ENCODE peak calls at places on chromosomes 2 and 18, in four cellular contexts. One of them, this sample, is unnamed.

GRCh38 chr2:218370410-218371063 is 11.5 kb upstream of the SLC11A1 start:
- DNase-seq in K562: no peak
- DNase-seq in WTC11: no peak
- DNase-seq in HepG2: peak
- DNase-seq in this sample: no peak

GRCh38 chr18:10131783-10132381 is 218.1 kb downstream of the VAPA start:
- DNase-seq in HepG2: no peak
- DNase-seq in K562: no peak
- DNase-seq in WTC11: peak
- DNase-seq in this sample: peak

GRCh38 chr2:1209761-1210160 is 203.5 kb upstream of the TPO start:
- DNase-seq in HepG2: no peak
- DNase-seq in K562: no peak
- DNase-seq in WTC11: no peak
- DNase-seq in this sample: no peak

GRCh38 chr2:179900655-179901054 is 39.2 kb upstream of the ZNF385B start:
- DNase-seq in HepG2: no peak
- DNase-seq in K562: no peak
- DNase-seq in WTC11: no peak
- DNase-seq in this sample: no peak

GRCh38 chr18:23998811-23999210 is 15.7 kb upstream of the TTC39C start:
- DNase-seq in K562: no peak
- DNase-seq in HepG2: peak
- DNase-seq in WTC11: no peak
- DNase-seq in this sample: no peak

GRCh38 chr2:130976591-130977237 is 116.5 kb downstream of the FAM168B start:
- DNase-seq in K562: no peak
- DNase-seq in WTC11: no peak
- DNase-seq in HepG2: no peak
- DNase-seq in this sample: no peak

GRCh38 chr2:165745916-165746315 is 48.1 kb downstream of the GALNT3 start:
- DNase-seq in K562: no peak
- DNase-seq in HepG2: no peak
- DNase-seq in WTC11: no peak
- DNase-seq in this sample: no peak

GRCh38 chr2:1366546-1367134 is 46.6 kb upstream of the TPO start:
- DNase-seq in HepG2: no peak
- DNase-seq in K562: no peak
- DNase-seq in WTC11: no peak
- DNase-seq in this sample: no peak

GRCh38 chr2:229083606-229084349 is 187.3 kb downstream of the PID1 start:
- DNase-seq in K562: no peak
- DNase-seq in WTC11: no peak
- DNase-seq in HepG2: no peak
- DNase-seq in this sample: no peak

GRCh38 chr2:27178469-27178868 is 29.7 kb downstream of the TCF23 start:
- DNase-seq in HepG2: no peak
- DNase-seq in K562: no peak
- DNase-seq in WTC11: no peak
- DNase-seq in this sample: no peak

GRCh38 chr2:147808520-147808919 is 36.3 kb upstream of the ACVR2A start:
- DNase-seq in HepG2: no peak
- DNase-seq in WTC11: no peak
- DNase-seq in K562: peak
- DNase-seq in this sample: no peak

GRCh38 chr2:147806846-147807245 is 38.0 kb upstream of the ACVR2A start:
- DNase-seq in K562: no peak
- DNase-seq in WTC11: no peak
- DNase-seq in HepG2: no peak
- DNase-seq in this sample: no peak

DNA sequence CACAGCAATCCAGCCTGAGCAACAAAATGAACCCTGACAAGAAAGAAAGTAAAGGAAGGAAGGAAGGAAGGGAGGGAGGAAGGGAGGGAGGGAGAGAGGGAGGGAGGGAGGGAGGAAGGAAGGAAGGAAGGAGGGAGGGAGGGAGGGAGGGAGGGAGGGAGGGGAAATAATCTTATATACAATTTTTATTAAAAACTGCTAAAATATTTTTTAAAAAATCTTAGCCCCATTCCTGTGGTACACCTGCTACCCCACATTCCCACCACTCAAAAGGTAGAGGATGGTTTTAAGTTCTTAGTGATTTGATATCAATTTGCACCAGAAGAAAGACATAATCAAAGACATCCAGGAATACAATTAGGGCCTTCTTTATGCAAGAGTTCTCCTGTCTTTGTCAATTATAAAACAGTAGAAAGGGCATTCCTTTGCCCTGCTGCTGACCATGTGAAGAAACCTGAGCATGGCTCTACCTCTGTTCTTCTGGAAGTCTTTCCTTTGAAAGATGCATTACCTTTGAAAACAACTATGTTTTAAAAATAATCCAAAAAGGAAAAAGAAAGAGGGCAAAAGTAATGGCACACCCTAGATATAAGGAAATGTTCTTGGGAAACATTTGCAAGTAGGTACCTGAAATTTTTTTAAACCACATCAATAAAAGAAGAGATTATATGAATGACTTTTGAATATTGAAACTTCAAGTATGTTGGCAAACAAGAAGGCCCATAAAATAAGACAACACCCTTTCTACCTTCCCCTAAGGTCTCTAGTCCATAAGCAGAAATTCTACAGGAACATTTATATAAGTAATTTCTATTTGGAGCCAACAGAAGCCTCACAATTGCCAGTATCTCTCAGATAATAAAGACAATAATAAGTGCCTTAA is 33.7 kb upstream of the ACVR2A start:
- DNase-seq in WTC11: no peak
- DNase-seq in K562: no peak
- DNase-seq in HepG2: no peak
- DNase-seq in this sample: no peak
- TF ChIP-seq ELF4 in WTC11: no peak
- TF ChIP-seq ELF4 in K562: no peak
- TF ChIP-seq ELF4 in HepG2: no peak
- TF ChIP-seq ELF4 in this sample: no peak

GRCh38 chr2:189369566-189369965 is 71.7 kb upstream of the WDR75 start:
- DNase-seq in WTC11: no peak
- DNase-seq in K562: no peak
- DNase-seq in HepG2: no peak
- DNase-seq in this sample: no peak
- TF ChIP-seq ELF4 in WTC11: no peak
- TF ChIP-seq ELF4 in K562: no peak
- TF ChIP-seq ELF4 in HepG2: no peak
- TF ChIP-seq ELF4 in this sample: no peak

GRCh38 chr2:153870308-153870707 is 1.4 kb upstream of the GALNT13 start:
- DNase-seq in HepG2: peak
- DNase-seq in K562: no peak
- DNase-seq in WTC11: no peak
- DNase-seq in this sample: peak

GRCh38 chr2:153872311-153873061 is 764 bp downstream of the GALNT13 start:
- DNase-seq in WTC11: peak
- DNase-seq in K562: no peak
- DNase-seq in HepG2: no peak
- DNase-seq in this sample: peak

GRCh38 chr2:153875801-153876466 is 4.2 kb downstream of the GALNT13 start:
- DNase-seq in K562: no peak
- DNase-seq in WTC11: no peak
- DNase-seq in HepG2: no peak
- DNase-seq in this sample: no peak

GRCh38 chr2:153873062-153874048 is 1.6 kb downstream of the GALNT13 start:
- DNase-seq in HepG2: no peak
- DNase-seq in K562: no peak
- DNase-seq in WTC11: peak
- DNase-seq in this sample: peak

GRCh38 chr2:153871231-153872221 is at the start of gene GALNT13:
- DNase-seq in HepG2: peak
- DNase-seq in WTC11: peak
- DNase-seq in K562: no peak
- DNase-seq in this sample: peak
- TF ChIP-seq ELF4 in HepG2: no peak
- TF ChIP-seq ELF4 in WTC11: no peak
- TF ChIP-seq ELF4 in K562: no peak
- TF ChIP-seq ELF4 in this sample: no peak

GRCh38 chr18:13452851-13453524 is 234.4 kb downstream of the LDLRAD4 start:
- DNase-seq in HepG2: no peak
- DNase-seq in K562: no peak
- DNase-seq in WTC11: no peak
- DNase-seq in this sample: no peak
- TF ChIP-seq ELF4 in HepG2: no peak
- TF ChIP-seq ELF4 in K562: no peak
- TF ChIP-seq ELF4 in WTC11: no peak
- TF ChIP-seq ELF4 in this sample: no peak

GRCh38 chr2:45935791-45936622 is 284.5 kb downstream of the PRKCE start:
- DNase-seq in WTC11: peak
- DNase-seq in HepG2: peak
- DNase-seq in K562: peak
- DNase-seq in this sample: peak
- TF ChIP-seq ELF4 in WTC11: no peak
- TF ChIP-seq ELF4 in HepG2: no peak
- TF ChIP-seq ELF4 in K562: no peak
- TF ChIP-seq ELF4 in this sample: no peak

DNA sequence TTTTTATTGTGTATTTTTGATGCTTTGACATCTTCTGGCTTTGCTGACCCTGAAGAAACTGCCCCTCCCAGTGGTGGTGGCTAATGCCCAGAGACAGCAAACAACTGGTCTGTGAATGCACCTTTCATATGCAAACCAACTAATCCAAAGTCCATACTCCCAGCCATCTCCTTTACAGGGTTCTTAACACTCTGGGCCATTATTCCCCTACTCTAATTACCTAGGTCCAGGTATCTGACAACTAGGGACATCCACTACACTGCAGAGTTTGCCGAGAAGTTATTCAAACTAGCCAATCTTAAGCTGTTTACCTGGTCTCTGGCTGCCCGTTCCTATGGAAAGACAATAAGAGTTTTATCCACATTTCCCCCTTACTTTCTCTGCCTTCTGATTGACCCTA is 73.6 kb downstream of the FSHR start:
- DNase-seq in K562: no peak
- DNase-seq in HepG2: no peak
- DNase-seq in WTC11: peak
- DNase-seq in this sample: no peak
- TF ChIP-seq ELF4 in K562: no peak
- TF ChIP-seq ELF4 in HepG2: no peak
- TF ChIP-seq ELF4 in WTC11: no peak
- TF ChIP-seq ELF4 in this sample: no peak

GRCh38 chr18:6113650-6114049 is 218.3 kb upstream of the TMEM200C start:
- DNase-seq in K562: no peak
- DNase-seq in WTC11: no peak
- DNase-seq in HepG2: no peak
- DNase-seq in this sample: no peak
- TF ChIP-seq ELF4 in K562: no peak
- TF ChIP-seq ELF4 in WTC11: no peak
- TF ChIP-seq ELF4 in HepG2: no peak
- TF ChIP-seq ELF4 in this sample: no peak

DNA sequence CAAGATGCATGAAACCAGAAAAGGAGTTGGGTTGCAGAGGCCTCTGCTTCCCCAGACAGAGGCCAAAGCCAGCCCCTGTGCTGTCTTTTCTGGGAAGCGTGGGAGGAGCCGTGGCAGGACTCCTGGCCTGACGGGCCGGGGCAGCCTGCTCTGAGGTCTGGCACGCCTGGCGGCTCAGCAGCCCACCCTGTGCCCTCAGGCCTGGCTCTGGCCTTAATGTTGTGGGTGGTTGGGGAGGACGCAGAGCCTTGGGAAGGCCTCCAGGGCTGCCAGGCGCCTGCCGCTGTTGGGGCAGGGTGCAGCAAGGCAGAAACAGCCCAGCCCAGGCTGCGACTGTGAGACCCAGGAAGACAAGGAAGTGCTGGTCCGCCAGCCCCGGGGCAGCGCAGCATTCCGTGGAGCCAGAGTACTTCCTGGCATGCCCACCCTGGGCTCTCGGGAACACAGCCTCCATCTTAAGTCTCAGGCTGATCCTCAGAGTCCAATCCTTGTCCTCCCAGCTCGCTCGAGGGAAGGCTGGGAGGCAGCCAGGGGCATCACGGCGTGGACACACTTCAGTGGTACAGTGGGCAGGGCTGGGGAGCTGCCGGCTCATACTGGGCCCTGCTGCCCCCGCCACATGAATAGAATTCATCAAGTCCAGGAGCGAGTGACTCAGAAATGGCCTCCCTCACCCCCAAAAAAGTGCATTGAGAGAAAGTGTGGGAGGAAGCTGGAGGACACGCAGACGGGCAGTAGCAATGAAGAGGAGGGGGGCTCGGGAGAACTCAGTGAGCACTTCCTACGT is 72.6 kb downstream of the EMX1 start:
- DNase-seq in K562: no peak
- DNase-seq in WTC11: no peak
- DNase-seq in HepG2: no peak
- DNase-seq in this sample: no peak
- TF ChIP-seq ELF4 in K562: no peak
- TF ChIP-seq ELF4 in WTC11: no peak
- TF ChIP-seq ELF4 in HepG2: no peak
- TF ChIP-seq ELF4 in this sample: no peak

GRCh38 chr2:235225261-235225660 is 268.6 kb upstream of the AGAP1 start:
- DNase-seq in WTC11: no peak
- DNase-seq in K562: no peak
- DNase-seq in HepG2: no peak
- DNase-seq in this sample: no peak
- TF ChIP-seq ELF4 in WTC11: no peak
- TF ChIP-seq ELF4 in K562: no peak
- TF ChIP-seq ELF4 in HepG2: no peak
- TF ChIP-seq ELF4 in this sample: no peak

DNA sequence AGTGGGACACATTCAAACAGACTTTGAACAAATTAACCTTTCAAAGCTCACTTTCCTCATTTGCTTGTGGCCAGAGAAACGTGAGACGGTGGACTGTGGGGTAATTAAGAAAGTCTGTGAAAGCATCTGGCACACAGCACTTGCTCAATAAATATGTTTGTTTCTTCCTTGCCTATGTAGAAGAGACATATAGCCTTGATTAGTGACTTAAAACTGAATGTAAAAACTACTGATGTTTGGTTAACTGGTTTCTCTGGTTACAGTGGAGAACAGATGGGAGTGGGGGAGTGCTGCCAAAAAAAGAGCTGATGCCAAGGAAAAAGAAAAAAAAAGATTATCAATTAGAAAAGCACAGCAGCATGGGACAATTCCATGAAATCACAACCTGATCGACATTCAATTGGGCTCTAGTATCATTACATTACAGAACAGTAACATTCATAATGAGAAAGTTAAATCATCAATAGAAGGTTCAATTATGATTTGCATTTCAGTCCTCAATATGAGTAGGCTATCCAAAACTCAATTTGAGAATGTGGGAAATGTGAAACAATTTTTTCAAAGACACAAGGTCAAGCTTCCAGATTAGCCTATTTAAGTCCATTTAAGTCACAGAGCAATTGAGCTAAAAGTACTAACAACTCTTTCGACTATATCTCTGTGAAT is 14.7 kb downstream of the CUL3 start:
- DNase-seq in K562: no peak
- DNase-seq in HepG2: no peak
- DNase-seq in WTC11: no peak
- DNase-seq in this sample: no peak
- TF ChIP-seq ELF4 in K562: no peak
- TF ChIP-seq ELF4 in HepG2: no peak
- TF ChIP-seq ELF4 in WTC11: no peak
- TF ChIP-seq ELF4 in this sample: no peak